ENCODE peak calls at places on chromosomes 5 and 9, in four cellular contexts. One of them, this sample, is unnamed.

GRCh38 chr9:88819471-88819870 is 171.8 kb upstream of the S1PR3 start:
- DNase-seq in HepG2: no peak
- DNase-seq in K562: no peak
- DNase-seq in H1: no peak
- DNase-seq in this sample: no peak

GRCh38 chr9:79812507-79813261 is 240.9 kb downstream of the TLE4 start:
- DNase-seq in HepG2: no peak
- DNase-seq in H1: no peak
- DNase-seq in K562: no peak
- DNase-seq in this sample: no peak

GRCh38 chr9:135474915-135475314 is 4.7 kb upstream of the PPP1R26 start:
- DNase-seq in K562: peak
- DNase-seq in HepG2: peak
- DNase-seq in H1: peak
- DNase-seq in this sample: peak

GRCh38 chr5:163162645-163163044 is 274.8 kb upstream of the CCNG1 start:
- DNase-seq in HepG2: no peak
- DNase-seq in H1: no peak
- DNase-seq in K562: no peak
- DNase-seq in this sample: no peak

GRCh38 chr9:105967798-105968197 is 273.5 kb downstream of the TMEM38B start:
- DNase-seq in K562: no peak
- DNase-seq in HepG2: no peak
- DNase-seq in H1: no peak
- DNase-seq in this sample: no peak

GRCh38 chr9:99491408-99492259 is 269.6 kb downstream of the SEC61B start:
- DNase-seq in K562: no peak
- DNase-seq in HepG2: no peak
- DNase-seq in H1: no peak
- DNase-seq in this sample: no peak

GRCh38 chr5:163908253-163908652 is 402.8 kb downstream of the MAT2B start:
- DNase-seq in K562: no peak
- DNase-seq in H1: no peak
- DNase-seq in HepG2: no peak
- DNase-seq in this sample: no peak

GRCh38 chr9:16064701-16065230 is 511.9 kb downstream of the CCDC171 start:
- DNase-seq in HepG2: no peak
- DNase-seq in H1: no peak
- DNase-seq in K562: no peak
- DNase-seq in this sample: no peak

GRCh38 chr9:27711241-27711640 is 138.0 kb upstream of the C9orf72 start:
- DNase-seq in K562: no peak
- DNase-seq in HepG2: no peak
- DNase-seq in H1: no peak
- DNase-seq in this sample: no peak

GRCh38 chr9:108775901-108776306 is 79.9 kb downstream of the ACTL7B start:
- DNase-seq in K562: no peak
- DNase-seq in H1: no peak
- DNase-seq in HepG2: peak
- DNase-seq in this sample: no peak

GRCh38 chr5:154466671-154467070 is 11.4 kb downstream of the HAND1 start:
- DNase-seq in H1: no peak
- DNase-seq in HepG2: no peak
- DNase-seq in K562: no peak
- DNase-seq in this sample: no peak

GRCh38 chr5:98307811-98308210 is 465.7 kb upstream of the RGMB start:
- DNase-seq in HepG2: no peak
- DNase-seq in H1: no peak
- DNase-seq in K562: no peak
- DNase-seq in this sample: no peak

GRCh38 chr5:54518146-54519082 is 855 bp downstream of the SNX18 start:
- DNase-seq in K562: peak
- DNase-seq in HepG2: no peak
- DNase-seq in H1: peak
- DNase-seq in this sample: peak

GRCh38 chr9:98989036-98990000 is 45.6 kb downstream of the COL15A1 start:
- DNase-seq in H1: no peak
- DNase-seq in K562: no peak
- DNase-seq in HepG2: peak
- DNase-seq in this sample: peak

GRCh38 chr9:101083451-101083850 is 54.9 kb downstream of the PLPPR1 start:
- DNase-seq in K562: no peak
- DNase-seq in HepG2: no peak
- DNase-seq in H1: no peak
- DNase-seq in this sample: no peak
- TF ChIP-seq MAFK in K562: no peak
- TF ChIP-seq MAFK in HepG2: no peak
- TF ChIP-seq MAFK in H1: no peak
- TF ChIP-seq MAFK in this sample: no peak

GRCh38 chr9:133539434-133539833 is 4.9 kb downstream of the ADAMTSL2 start:
- DNase-seq in K562: peak
- DNase-seq in H1: no peak
- DNase-seq in HepG2: no peak
- DNase-seq in this sample: no peak
- TF ChIP-seq KDM1A in K562: no peak
- TF ChIP-seq KDM1A in H1: no peak
- TF ChIP-seq KDM1A in HepG2: no peak
- TF ChIP-seq KDM1A in this sample: no peak

GRCh38 chr5:66234241-66234640 is 90.1 kb downstream of the SREK1 start:
- DNase-seq in HepG2: no peak
- DNase-seq in K562: no peak
- DNase-seq in H1: no peak
- DNase-seq in this sample: no peak

GRCh38 chr5:66224773-66225553 is 80.9 kb downstream of the SREK1 start:
- DNase-seq in K562: no peak
- DNase-seq in H1: no peak
- DNase-seq in HepG2: no peak
- DNase-seq in this sample: no peak

GRCh38 chr5:66232701-66233100 is 88.6 kb downstream of the SREK1 start:
- DNase-seq in K562: no peak
- DNase-seq in HepG2: no peak
- DNase-seq in H1: no peak
- DNase-seq in this sample: no peak

GRCh38 chr5:66231508-66231907 is 87.4 kb downstream of the SREK1 start:
- DNase-seq in HepG2: no peak
- DNase-seq in K562: no peak
- DNase-seq in H1: no peak
- DNase-seq in this sample: no peak

GRCh38 chr5:66230551-66230950 is 86.5 kb downstream of the SREK1 start:
- DNase-seq in HepG2: no peak
- DNase-seq in K562: no peak
- DNase-seq in H1: no peak
- DNase-seq in this sample: no peak
- TF ChIP-seq MAFK in HepG2: no peak
- TF ChIP-seq MAFK in K562: no peak
- TF ChIP-seq MAFK in H1: no peak
- TF ChIP-seq MAFK in this sample: no peak

GRCh38 chr5:40258205-40258604 is 421.5 kb upstream of the PTGER4 start:
- DNase-seq in HepG2: no peak
- DNase-seq in K562: no peak
- DNase-seq in H1: no peak
- DNase-seq in this sample: no peak
- TF ChIP-seq KDM1A in HepG2: no peak
- TF ChIP-seq KDM1A in K562: no peak
- TF ChIP-seq KDM1A in H1: no peak
- TF ChIP-seq KDM1A in this sample: no peak

GRCh38 chr5:42491699-42492098 is 68.5 kb downstream of the GHR start:
- DNase-seq in H1: no peak
- DNase-seq in K562: no peak
- DNase-seq in HepG2: no peak
- DNase-seq in this sample: no peak

GRCh38 chr5:42490836-42491235 is 67.6 kb downstream of the GHR start:
- DNase-seq in H1: no peak
- DNase-seq in HepG2: no peak
- DNase-seq in K562: no peak
- DNase-seq in this sample: no peak

GRCh38 chr5:42495908-42496307 is 72.7 kb downstream of the GHR start:
- DNase-seq in HepG2: no peak
- DNase-seq in H1: no peak
- DNase-seq in K562: no peak
- DNase-seq in this sample: no peak

GRCh38 chr5:42494414-42494813 is 71.2 kb downstream of the GHR start:
- DNase-seq in H1: no peak
- DNase-seq in HepG2: no peak
- DNase-seq in K562: no peak
- DNase-seq in this sample: no peak

DNA sequence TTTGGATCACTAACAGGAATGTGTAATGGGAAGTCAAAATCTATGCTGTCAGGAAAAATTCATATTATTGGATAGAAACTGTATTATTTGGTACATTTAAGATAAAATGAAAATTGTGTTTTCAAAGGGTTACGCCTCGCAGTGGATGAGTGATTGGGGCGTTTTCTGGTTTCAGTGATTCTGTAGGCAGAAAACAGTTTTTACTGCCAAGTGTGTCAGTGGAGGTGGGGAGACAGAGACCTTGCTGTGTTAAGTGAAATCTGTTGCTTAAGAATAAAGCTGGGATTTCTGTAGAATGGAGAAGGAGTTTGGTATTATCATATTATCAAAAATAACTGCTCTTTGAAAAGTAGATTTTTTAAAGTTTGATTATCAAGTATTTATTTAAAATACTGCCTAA is 69.7 kb downstream of the GHR start:
- DNase-seq in H1: no peak
- DNase-seq in HepG2: no peak
- DNase-seq in K562: no peak
- DNase-seq in this sample: no peak
- TF ChIP-seq MAFK in H1: no peak
- TF ChIP-seq MAFK in HepG2: no peak
- TF ChIP-seq MAFK in K562: no peak
- TF ChIP-seq MAFK in this sample: no peak

DNA sequence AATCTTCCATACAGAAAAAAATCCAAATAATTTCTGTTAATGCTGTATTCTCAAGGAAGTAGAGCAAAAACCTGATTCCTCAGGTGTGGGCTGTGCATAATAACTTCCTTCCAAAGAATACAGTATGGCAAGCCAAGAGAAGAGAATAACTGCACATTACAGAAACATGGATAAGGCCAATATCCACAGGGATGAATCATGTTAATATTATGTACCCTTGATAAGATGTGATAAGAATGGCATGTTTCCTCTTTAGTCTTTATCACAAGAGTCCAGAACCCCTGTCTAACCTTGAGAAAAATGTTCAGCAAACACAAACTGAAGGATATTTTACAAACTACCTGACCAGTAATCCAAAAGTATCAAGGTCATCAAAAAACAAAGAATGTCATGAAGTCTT is 795.8 kb downstream of the SEMA5A start:
- DNase-seq in HepG2: no peak
- DNase-seq in H1: no peak
- DNase-seq in K562: no peak
- DNase-seq in this sample: no peak
- TF ChIP-seq KDM1A in HepG2: no peak
- TF ChIP-seq KDM1A in H1: no peak
- TF ChIP-seq KDM1A in K562: no peak
- TF ChIP-seq KDM1A in this sample: no peak

This sample was measured in A549.